ENCODE peak calls at places on chromosomes 5 and 9, in four cellular contexts. One of them, this sample, is unnamed.

GRCh38 chr9:21677387-21677786 is 125.0 kb upstream of the MTAP start:
- DNase-seq in GM12878: no peak
- DNase-seq in heart right ventricle: no peak
- DNase-seq in HCT116: no peak
- DNase-seq in this sample: no peak

GRCh38 chr5:1726956-1727355 is 72.7 kb downstream of the MRPL36 start:
- DNase-seq in GM12878: no peak
- DNase-seq in heart right ventricle: no peak
- DNase-seq in HCT116: no peak
- DNase-seq in this sample: no peak

GRCh38 chr5:80852331-80853245 is 107.6 kb upstream of the RASGRF2 start:
- DNase-seq in GM12878: no peak
- DNase-seq in heart right ventricle: no peak
- DNase-seq in HCT116: no peak
- DNase-seq in this sample: no peak

GRCh38 chr9:95834281-95834907 is 41.1 kb upstream of the ERCC6L2 start:
- DNase-seq in GM12878: no peak
- DNase-seq in heart right ventricle: no peak
- DNase-seq in HCT116: no peak
- DNase-seq in this sample: no peak

GRCh38 chr5:129074903-129075302 is 19.6 kb upstream of the ISOC1 start:
- DNase-seq in GM12878: no peak
- DNase-seq in heart right ventricle: no peak
- DNase-seq in HCT116: no peak
- DNase-seq in this sample: no peak

GRCh38 chr9:92489209-92489608 is 6.9 kb upstream of the ASPN start:
- DNase-seq in GM12878: no peak
- DNase-seq in heart right ventricle: no peak
- DNase-seq in HCT116: no peak
- DNase-seq in this sample: no peak

GRCh38 chr5:5418006-5418405 is 4.5 kb upstream of the ICE1 start:
- DNase-seq in GM12878: no peak
- DNase-seq in heart right ventricle: no peak
- DNase-seq in HCT116: no peak
- DNase-seq in this sample: no peak

GRCh38 chr5:157476699-157477408 is 16.8 kb downstream of the NIPAL4 start:
- DNase-seq in GM12878: no peak
- DNase-seq in heart right ventricle: peak
- DNase-seq in HCT116: peak
- DNase-seq in this sample: peak

GRCh38 chr9:94860678-94861588 is 134.4 kb downstream of the AOPEP start:
- DNase-seq in GM12878: peak
- DNase-seq in heart right ventricle: no peak
- DNase-seq in HCT116: no peak
- DNase-seq in this sample: peak

GRCh38 chr9:16425572-16425971 is 444.9 kb downstream of the BNC2 start:
- DNase-seq in GM12878: no peak
- DNase-seq in heart right ventricle: no peak
- DNase-seq in HCT116: no peak
- DNase-seq in this sample: no peak

GRCh38 chr5:102749416-102750021 is 5.6 kb upstream of the PAM start:
- DNase-seq in GM12878: no peak
- DNase-seq in heart right ventricle: no peak
- DNase-seq in HCT116: peak
- DNase-seq in this sample: no peak

GRCh38 chr9:8156336-8156735 is 356.8 kb upstream of the DMAC1 start:
- DNase-seq in GM12878: no peak
- DNase-seq in heart right ventricle: no peak
- DNase-seq in HCT116: no peak
- DNase-seq in this sample: no peak

GRCh38 chr9:113461943-113462342 is 1.6 kb upstream of the RGS3 start:
- DNase-seq in GM12878: no peak
- DNase-seq in heart right ventricle: no peak
- DNase-seq in HCT116: no peak
- DNase-seq in this sample: no peak

GRCh38 chr9:81772144-81772543 is 82.8 kb upstream of the TLE1 start:
- DNase-seq in GM12878: no peak
- DNase-seq in heart right ventricle: no peak
- DNase-seq in HCT116: no peak
- DNase-seq in this sample: no peak

GRCh38 chr9:33290994-33291397 is 680 bp downstream of the NFX1 start:
- DNase-seq in GM12878: no peak
- DNase-seq in heart right ventricle: no peak
- DNase-seq in HCT116: peak
- DNase-seq in this sample: no peak

GRCh38 chr9:114409842-114410241 is 22.1 kb upstream of the AKNA start:
- DNase-seq in GM12878: no peak
- DNase-seq in heart right ventricle: no peak
- DNase-seq in HCT116: no peak
- DNase-seq in this sample: no peak

GRCh38 chr5:74404574-74405310 is 235.8 kb downstream of the ENC1 start:
- DNase-seq in GM12878: no peak
- DNase-seq in heart right ventricle: no peak
- DNase-seq in HCT116: no peak
- DNase-seq in this sample: no peak

GRCh38 chr5:155943516-155944407 is 383.2 kb upstream of the SGCD start:
- DNase-seq in GM12878: no peak
- DNase-seq in heart right ventricle: peak
- DNase-seq in HCT116: no peak
- DNase-seq in this sample: peak

GRCh38 chr9:12933957-12934356 is 159.1 kb downstream of the LURAP1L start:
- DNase-seq in GM12878: no peak
- DNase-seq in heart right ventricle: no peak
- DNase-seq in HCT116: peak
- DNase-seq in this sample: no peak

GRCh38 chr5:173941758-173942401 is 47.1 kb upstream of the C5orf47 start:
- DNase-seq in GM12878: no peak
- DNase-seq in heart right ventricle: no peak
- DNase-seq in HCT116: no peak
- DNase-seq in this sample: no peak

GRCh38 chr5:55817030-55817429 is 34.1 kb upstream of the IL31RA start:
- DNase-seq in GM12878: no peak
- DNase-seq in heart right ventricle: no peak
- DNase-seq in HCT116: no peak
- DNase-seq in this sample: no peak

GRCh38 chr5:181229996-181230395 is 6.9 kb downstream of the TRIM41 start:
- DNase-seq in GM12878: no peak
- DNase-seq in heart right ventricle: no peak
- DNase-seq in HCT116: no peak
- DNase-seq in this sample: no peak

GRCh38 chr5:34436761-34437501 is 219.2 kb upstream of the RAI14 start:
- DNase-seq in GM12878: peak
- DNase-seq in heart right ventricle: no peak
- DNase-seq in HCT116: no peak
- DNase-seq in this sample: no peak

GRCh38 chr5:111997308-111998159 is 240.5 kb upstream of the NREP start:
- DNase-seq in GM12878: no peak
- DNase-seq in heart right ventricle: peak
- DNase-seq in HCT116: peak
- DNase-seq in this sample: peak

GRCh38 chr5:90709323-90710148 is 150.9 kb downstream of the ADGRV1 start:
- DNase-seq in GM12878: no peak
- DNase-seq in heart right ventricle: peak
- DNase-seq in HCT116: peak
- DNase-seq in this sample: peak

GRCh38 chr5:53456366-53456765 is 24.1 kb upstream of the FST start:
- DNase-seq in GM12878: no peak
- DNase-seq in heart right ventricle: no peak
- DNase-seq in HCT116: no peak
- DNase-seq in this sample: no peak

GRCh38 chr9:3847377-3847776 is 321.6 kb upstream of the RFX3 start:
- DNase-seq in GM12878: no peak
- DNase-seq in heart right ventricle: no peak
- DNase-seq in HCT116: no peak
- DNase-seq in this sample: no peak

GRCh38 chr5:38830521-38831051 is 15.2 kb upstream of the OSMR start:
- DNase-seq in GM12878: no peak
- DNase-seq in heart right ventricle: no peak
- DNase-seq in HCT116: no peak
- DNase-seq in this sample: peak

GRCh38 chr9:35552837-35553236 is 52.2 kb upstream of the TESK1 start:
- DNase-seq in GM12878: no peak
- DNase-seq in heart right ventricle: no peak
- DNase-seq in HCT116: no peak
- DNase-seq in this sample: no peak

GRCh38 chr9:80841888-80842287 is 847.5 kb downstream of the TLE1 start:
- DNase-seq in GM12878: no peak
- DNase-seq in heart right ventricle: no peak
- DNase-seq in HCT116: no peak
- DNase-seq in this sample: no peak

GRCh38 chr5:43231977-43232376 is 40.0 kb downstream of the NIM1K start:
- DNase-seq in GM12878: no peak
- DNase-seq in heart right ventricle: no peak
- DNase-seq in HCT116: peak
- DNase-seq in this sample: no peak

GRCh38 chr5:176534640-176535039 is 2.6 kb downstream of the RNF44 start:
- DNase-seq in GM12878: no peak
- DNase-seq in heart right ventricle: no peak
- DNase-seq in HCT116: no peak
- DNase-seq in this sample: no peak
- H3K4me3 ChIP-seq in GM12878: peak
- H3K4me3 ChIP-seq in heart right ventricle: no peak
- H3K4me3 ChIP-seq in HCT116: no peak
- H3K4me3 ChIP-seq in this sample: no peak

GRCh38 chr9:122371851-122372250 is 1.0 kb downstream of the PTGS1 start:
- DNase-seq in GM12878: no peak
- DNase-seq in heart right ventricle: no peak
- DNase-seq in HCT116: no peak
- DNase-seq in this sample: no peak

GRCh38 chr9:122367779-122368460 is 2.9 kb upstream of the PTGS1 start:
- DNase-seq in GM12878: no peak
- DNase-seq in heart right ventricle: no peak
- DNase-seq in HCT116: no peak
- DNase-seq in this sample: no peak

GRCh38 chr9:122368642-122369041 is 2.2 kb upstream of the PTGS1 start:
- DNase-seq in GM12878: no peak
- DNase-seq in heart right ventricle: no peak
- DNase-seq in HCT116: no peak
- DNase-seq in this sample: no peak

GRCh38 chr9:122370869-122371467 is at the start of gene PTGS1:
- DNase-seq in GM12878: no peak
- DNase-seq in heart right ventricle: peak
- DNase-seq in HCT116: no peak
- DNase-seq in this sample: no peak

DNA sequence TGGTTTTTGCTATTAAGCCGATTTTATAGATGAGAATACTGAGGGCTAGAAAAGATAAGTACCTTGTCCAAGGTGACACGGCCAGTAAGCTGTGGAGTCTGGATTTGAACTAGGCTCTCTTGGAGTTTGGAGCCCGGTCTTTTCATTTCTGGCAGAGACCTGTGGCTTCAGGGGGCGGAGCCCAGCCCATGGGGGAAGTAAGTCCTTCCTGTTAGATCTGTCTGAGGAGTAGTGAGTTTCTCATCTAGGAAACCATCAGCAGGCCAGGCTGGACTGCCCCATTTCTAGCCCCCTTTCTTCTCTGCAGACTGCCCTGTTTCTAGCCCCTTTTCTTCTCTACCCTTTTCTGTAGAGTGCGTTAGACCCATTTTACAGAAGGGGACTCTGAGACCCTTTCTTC is 521 bp upstream of the PTGS1 start:
- DNase-seq in GM12878: no peak
- DNase-seq in heart right ventricle: no peak
- DNase-seq in HCT116: no peak
- DNase-seq in this sample: no peak
- H3K4me3 ChIP-seq in GM12878: peak
- H3K4me3 ChIP-seq in heart right ventricle: peak
- H3K4me3 ChIP-seq in HCT116: peak
- H3K4me3 ChIP-seq in this sample: peak

DNA sequence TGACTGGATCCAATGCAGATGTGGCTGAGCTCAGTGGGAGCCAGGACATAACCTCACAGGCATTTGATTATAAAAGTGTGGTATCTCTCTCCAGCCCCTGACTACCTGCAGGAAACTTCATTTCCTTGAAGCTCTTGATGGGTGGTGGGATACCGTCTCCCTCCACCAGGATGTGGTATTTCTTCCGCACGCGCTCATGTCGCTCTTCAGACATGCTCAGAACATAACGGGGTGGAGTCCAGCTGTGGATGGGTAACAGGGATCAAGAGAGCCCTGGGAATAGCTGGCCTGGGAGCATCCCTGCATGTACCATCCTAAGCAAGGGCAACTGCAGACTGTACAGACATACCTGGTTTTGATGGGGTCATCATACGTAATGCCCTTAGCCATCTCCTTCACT is 1.2 kb downstream of the DDX41 start:
- DNase-seq in GM12878: no peak
- DNase-seq in heart right ventricle: no peak
- DNase-seq in HCT116: no peak
- DNase-seq in this sample: no peak
- H3K4me3 ChIP-seq in GM12878: peak
- H3K4me3 ChIP-seq in heart right ventricle: peak
- H3K4me3 ChIP-seq in HCT116: peak
- H3K4me3 ChIP-seq in this sample: peak

DNA sequence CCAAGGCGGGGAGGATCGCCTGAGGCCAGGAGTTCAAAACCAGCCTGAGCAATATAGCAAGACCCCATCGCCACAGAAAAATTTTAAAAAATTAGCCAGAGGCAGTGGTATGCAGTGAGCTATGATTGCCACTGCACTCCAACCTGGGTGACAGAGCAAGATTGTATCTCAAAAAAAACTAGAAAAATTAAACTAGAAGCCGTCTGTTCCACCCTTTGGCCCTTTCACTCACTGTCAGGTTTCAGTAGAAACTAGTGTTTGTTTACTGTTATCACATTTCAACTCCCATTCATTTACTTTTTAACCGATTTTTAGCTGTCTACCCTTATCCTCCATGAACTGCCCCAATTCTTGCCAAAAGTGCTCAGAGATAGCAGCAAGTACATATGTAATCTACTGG is 8.3 kb downstream of the UGCG start:
- DNase-seq in GM12878: no peak
- DNase-seq in heart right ventricle: no peak
- DNase-seq in HCT116: no peak
- DNase-seq in this sample: no peak
- H3K4me3 ChIP-seq in GM12878: peak
- H3K4me3 ChIP-seq in heart right ventricle: no peak
- H3K4me3 ChIP-seq in HCT116: no peak
- H3K4me3 ChIP-seq in this sample: no peak

GRCh38 chr9:1311462-1312042 is 261.4 kb downstream of the DMRT2 start:
- DNase-seq in GM12878: no peak
- DNase-seq in heart right ventricle: no peak
- DNase-seq in HCT116: no peak
- DNase-seq in this sample: no peak
- H3K4me3 ChIP-seq in GM12878: no peak
- H3K4me3 ChIP-seq in heart right ventricle: no peak
- H3K4me3 ChIP-seq in HCT116: no peak
- H3K4me3 ChIP-seq in this sample: no peak